ENCODE peak calls at places on chromosomes 12 and 14, in six cellular contexts. J, T, B, U, W and I are unnamed samples.

GRCh38 chr14:104209985-104210520 is 71.7 kb downstream of the KIF26A start:
- DNase-seq in T (peak; percentile 22), W (no peak), B (no peak), J (no peak), U (no peak), I (peak; percentile 14)

GRCh38 chr14:68359862-68360552 is 432.9 kb downstream of the ZFP36L1 start:
- DNase-seq in W (peak; percentile 49), J (no peak), T (peak; percentile 60), B (no peak), U (no peak), I (peak; percentile 58)

GRCh38 chr12:120078868-120079267 is 37.7 kb downstream of the RAB35 start:
- DNase-seq in T (no peak), B (no peak), W (no peak), J (no peak), U (no peak), I (no peak)

GRCh38 chr14:90409209-90409730 is 12.4 kb downstream of the CALM1 start:
- DNase-seq in U (no peak), J (peak; percentile 51), B (no peak), W (peak; percentile 44), T (peak; percentile 63), I (peak; percentile 50)

GRCh38 chr12:124884587-124885438 is 21.1 kb upstream of the SCARB1 start:
- DNase-seq in W (no peak), B (no peak), J (no peak), U (no peak), T (no peak), I (no peak)

GRCh38 chr12:124508323-124509096 is 58.9 kb downstream of the NCOR2 start:
- DNase-seq in B (no peak), W (no peak), T (no peak), J (no peak), U (no peak), I (no peak)

GRCh38 chr12:112170376-112170775 is 45.0 kb downstream of the TRAFD1 start:
- DNase-seq in J (no peak), W (no peak), T (peak; percentile 45), B (peak; percentile 21), U (no peak), I (no peak)

GRCh38 chr14:32813401-32813800 is 125.3 kb upstream of the NPAS3 start:
- DNase-seq in W (no peak), U (no peak), J (no peak), B (no peak), T (no peak), I (no peak)

GRCh38 chr12:14643247-14643646 is 53.2 kb downstream of the GUCY2C start:
- DNase-seq in U (no peak), W (no peak), B (no peak), J (no peak), T (no peak), I (no peak)

GRCh38 chr12:132582058-132582420 is 28.3 kb downstream of the LRCOL1 start:
- DNase-seq in J (no peak), U (no peak), T (peak; percentile 70), B (no peak), W (peak; percentile 72), I (peak; percentile 58)

GRCh38 chr14:39318574-39318973 is 84.9 kb downstream of the MIA2 start:
- DNase-seq in U (no peak), W (no peak), B (no peak), J (no peak), T (no peak), I (no peak)

GRCh38 chr12:8941691-8942478 is 7.6 kb downstream of the M6PR start:
- DNase-seq in U (no peak), W (no peak), B (no peak), T (no peak), J (no peak), I (no peak)

GRCh38 chr14:55930016-55930784 is 188.0 kb upstream of the PELI2 start:
- DNase-seq in W (no peak), U (no peak), B (no peak), J (no peak), T (no peak), I (no peak)

GRCh38 chr14:78633747-78634146 is 463.6 kb downstream of the NRXN3 start:
- DNase-seq in J (no peak), B (no peak), U (no peak), T (no peak), W (no peak), I (no peak)

GRCh38 chr12:104138747-104139186 is 757 bp upstream of the NFYB start:
- DNase-seq in U (no peak), J (no peak), T (no peak), W (peak; percentile 25), B (no peak), I (no peak)

GRCh38 chr14:95268350-95268749 is 51.4 kb downstream of the CLMN start:
- DNase-seq in B (no peak), T (no peak), U (peak; percentile 2), J (no peak), W (no peak), I (no peak)